ENCODE peak calls at places on chromosomes 6 and 20, in five cellular contexts. R, L, N, H and S are unnamed samples.

GRCh38 chr20:63682384-63683139 is 13.9 kb upstream of the TNFRSF6B start:
- DNase-seq in R (peak), N (peak), L (no peak), H (peak), S (no peak)

GRCh38 chr6:77340331-77340730 is 123.0 kb downstream of the HTR1B start:
- DNase-seq in N (no peak), H (no peak), L (no peak), R (no peak), S (no peak)

GRCh38 chr6:163132050-163132750 is 282.3 kb upstream of the QKI start:
- DNase-seq in L (no peak), H (peak), N (no peak), R (no peak), S (no peak)

GRCh38 chr20:40010483-40010882 is 678.6 kb downstream of the MAFB start:
- DNase-seq in L (no peak), R (peak), H (no peak), N (no peak), S (no peak)

GRCh38 chr6:13480631-13481501 is 6.5 kb downstream of the GFOD1 start:
- DNase-seq in N (no peak), L (no peak), H (no peak), R (no peak), S (no peak)

GRCh38 chr6:128712898-128713297 is 170.0 kb upstream of the LAMA2 start:
- DNase-seq in N (no peak), L (no peak), R (no peak), H (no peak), S (no peak)

GRCh38 chr20:10537850-10538480 is 102.9 kb downstream of the SLX4IP start:
- DNase-seq in H (no peak), L (no peak), R (peak), N (no peak), S (no peak)

GRCh38 chr6:12152023-12152960 is 137.9 kb upstream of the EDN1 start:
- DNase-seq in N (no peak), L (no peak), H (no peak), R (no peak), S (no peak)

GRCh38 chr20:36808317-36809257 is 35.0 kb upstream of the DSN1 start:
- DNase-seq in H (peak), N (peak), R (peak), L (peak), S (peak)

GRCh38 chr6:124255296-124255695 is 451.6 kb downstream of the NKAIN2 start:
- DNase-seq in H (no peak), L (no peak), N (no peak), R (no peak), S (no peak)

GRCh38 chr20:10217517-10218410 is 866 bp upstream of the SNAP25 start:
- DNase-seq in H (peak), R (peak), N (no peak), L (peak), S (peak)

GRCh38 chr6:73696990-73697651 is 1.1 kb downstream of the CD109 start:
- DNase-seq in N (no peak), H (no peak), L (peak), R (no peak), S (no peak)

GRCh38 chr6:137043710-137044365 is 927 bp downstream of the IL20RA start:
- DNase-seq in N (peak), H (no peak), L (no peak), R (peak), S (no peak)

GRCh38 chr6:139124887-139125672 is 9.8 kb upstream of the HECA start:
- DNase-seq in N (no peak), L (peak), R (peak), H (peak), S (peak)

GRCh38 chr6:4280721-4281120 is 145.3 kb upstream of the ECI2 start:
- DNase-seq in H (peak), R (peak), N (peak), L (no peak), S (no peak)

GRCh38 chr6:106069478-106069877 is 16.7 kb upstream of the PRDM1 start:
- DNase-seq in R (peak), L (no peak), N (no peak), H (peak), S (no peak)